ENCODE peak calls at places on chromosomes 5 and 9, in seven cellular contexts. One of them, this sample, is unnamed.

GRCh38 chr5:96196890-96197289 is 235.2 kb upstream of the ELL2 start:
- DNase-seq in AG20443: peak; percentile 30
- DNase-seq in neural crest cell: no peak
- DNase-seq in psoas muscle: no peak
- DNase-seq in stimulated activated CD4-positive, alpha-beta T cell treated with anti-CD3 and anti-CD28 coated beads, Interleukin-2, amount 100 ng/mL, for 4 hours: no peak
- DNase-seq in GM19239: no peak
- DNase-seq in chondrocyte: no peak
- DNase-seq in this sample: no peak

GRCh38 chr5:166441-167372 is 24.6 kb upstream of the LRRC14B start:
- DNase-seq in neural crest cell: no peak
- DNase-seq in chondrocyte: peak; percentile 74
- DNase-seq in GM19239: no peak
- DNase-seq in AG20443: no peak
- DNase-seq in stimulated activated CD4-positive, alpha-beta T cell treated with anti-CD3 and anti-CD28 coated beads, Interleukin-2, amount 100 ng/mL, for 4 hours: no peak
- DNase-seq in psoas muscle: peak; percentile 17
- DNase-seq in this sample: no peak

GRCh38 chr5:139660105-139660915 is 12.2 kb downstream of the CXXC5 start:
- DNase-seq in stimulated activated CD4-positive, alpha-beta T cell treated with anti-CD3 and anti-CD28 coated beads, Interleukin-2, amount 100 ng/mL, for 4 hours: no peak
- DNase-seq in psoas muscle: peak; percentile 93
- DNase-seq in neural crest cell: no peak
- DNase-seq in AG20443: no peak
- DNase-seq in GM19239: no peak
- DNase-seq in chondrocyte: no peak
- DNase-seq in this sample: peak; percentile 41

GRCh38 chr5:131530706-131531331 is 104.2 kb downstream of the RAPGEF6 start:
- DNase-seq in stimulated activated CD4-positive, alpha-beta T cell treated with anti-CD3 and anti-CD28 coated beads, Interleukin-2, amount 100 ng/mL, for 4 hours: no peak
- DNase-seq in AG20443: no peak
- DNase-seq in neural crest cell: no peak
- DNase-seq in psoas muscle: no peak
- DNase-seq in GM19239: no peak
- DNase-seq in chondrocyte: no peak
- DNase-seq in this sample: no peak

GRCh38 chr5:132777209-132778069 is at the start of gene SEPTIN8:
- DNase-seq in psoas muscle: peak; percentile 78
- DNase-seq in chondrocyte: no peak
- DNase-seq in neural crest cell: peak; percentile 47
- DNase-seq in stimulated activated CD4-positive, alpha-beta T cell treated with anti-CD3 and anti-CD28 coated beads, Interleukin-2, amount 100 ng/mL, for 4 hours: no peak
- DNase-seq in GM19239: peak; percentile 71
- DNase-seq in AG20443: peak; percentile 82
- DNase-seq in this sample: peak; percentile 55

GRCh38 chr5:68187268-68188055 is 28.1 kb upstream of the PIK3R1 start:
- DNase-seq in GM19239: no peak
- DNase-seq in chondrocyte: no peak
- DNase-seq in neural crest cell: peak; percentile 60
- DNase-seq in psoas muscle: peak; percentile 70
- DNase-seq in AG20443: no peak
- DNase-seq in stimulated activated CD4-positive, alpha-beta T cell treated with anti-CD3 and anti-CD28 coated beads, Interleukin-2, amount 100 ng/mL, for 4 hours: no peak
- DNase-seq in this sample: no peak

GRCh38 chr5:14810282-14810681 is 61.3 kb downstream of the ANKH start:
- DNase-seq in psoas muscle: no peak
- DNase-seq in neural crest cell: no peak
- DNase-seq in stimulated activated CD4-positive, alpha-beta T cell treated with anti-CD3 and anti-CD28 coated beads, Interleukin-2, amount 100 ng/mL, for 4 hours: no peak
- DNase-seq in chondrocyte: no peak
- DNase-seq in GM19239: no peak
- DNase-seq in AG20443: no peak
- DNase-seq in this sample: no peak

GRCh38 chr5:106755789-106756188 is 914.9 kb downstream of the EFNA5 start:
- DNase-seq in GM19239: no peak
- DNase-seq in psoas muscle: peak; percentile 30
- DNase-seq in AG20443: no peak
- DNase-seq in chondrocyte: no peak
- DNase-seq in stimulated activated CD4-positive, alpha-beta T cell treated with anti-CD3 and anti-CD28 coated beads, Interleukin-2, amount 100 ng/mL, for 4 hours: no peak
- DNase-seq in neural crest cell: no peak
- DNase-seq in this sample: no peak

GRCh38 chr5:16916262-16916878 is 19.7 kb downstream of the MYO10 start:
- DNase-seq in GM19239: no peak
- DNase-seq in chondrocyte: no peak
- DNase-seq in neural crest cell: no peak
- DNase-seq in stimulated activated CD4-positive, alpha-beta T cell treated with anti-CD3 and anti-CD28 coated beads, Interleukin-2, amount 100 ng/mL, for 4 hours: no peak
- DNase-seq in psoas muscle: no peak
- DNase-seq in AG20443: peak; percentile 82
- DNase-seq in this sample: peak; percentile 57

GRCh38 chr5:45205403-45205961 is 396.7 kb downstream of the MRPS30 start:
- DNase-seq in psoas muscle: no peak
- DNase-seq in AG20443: no peak
- DNase-seq in stimulated activated CD4-positive, alpha-beta T cell treated with anti-CD3 and anti-CD28 coated beads, Interleukin-2, amount 100 ng/mL, for 4 hours: no peak
- DNase-seq in GM19239: no peak
- DNase-seq in chondrocyte: no peak
- DNase-seq in neural crest cell: no peak
- DNase-seq in this sample: no peak

GRCh38 chr5:124662261-124662781 is 84.1 kb downstream of the ZNF608 start:
- DNase-seq in neural crest cell: no peak
- DNase-seq in AG20443: no peak
- DNase-seq in chondrocyte: no peak
- DNase-seq in psoas muscle: no peak
- DNase-seq in stimulated activated CD4-positive, alpha-beta T cell treated with anti-CD3 and anti-CD28 coated beads, Interleukin-2, amount 100 ng/mL, for 4 hours: no peak
- DNase-seq in GM19239: no peak
- DNase-seq in this sample: no peak

GRCh38 chr5:73031839-73032238 is 76.0 kb downstream of the FCHO2 start:
- DNase-seq in neural crest cell: no peak
- DNase-seq in AG20443: peak; percentile 37
- DNase-seq in chondrocyte: no peak
- DNase-seq in GM19239: no peak
- DNase-seq in psoas muscle: peak; percentile 65
- DNase-seq in stimulated activated CD4-positive, alpha-beta T cell treated with anti-CD3 and anti-CD28 coated beads, Interleukin-2, amount 100 ng/mL, for 4 hours: no peak
- DNase-seq in this sample: no peak

GRCh38 chr5:54295658-54296276 is 14.6 kb downstream of the ARL15 start:
- DNase-seq in stimulated activated CD4-positive, alpha-beta T cell treated with anti-CD3 and anti-CD28 coated beads, Interleukin-2, amount 100 ng/mL, for 4 hours: no peak
- DNase-seq in AG20443: no peak
- DNase-seq in GM19239: no peak
- DNase-seq in neural crest cell: no peak
- DNase-seq in chondrocyte: no peak
- DNase-seq in psoas muscle: no peak
- DNase-seq in this sample: peak; percentile 7

GRCh38 chr5:159657766-159658165 is 258.5 kb upstream of the ADRA1B start:
- DNase-seq in neural crest cell: no peak
- DNase-seq in psoas muscle: peak; percentile 57
- DNase-seq in chondrocyte: no peak
- DNase-seq in stimulated activated CD4-positive, alpha-beta T cell treated with anti-CD3 and anti-CD28 coated beads, Interleukin-2, amount 100 ng/mL, for 4 hours: no peak
- DNase-seq in GM19239: no peak
- DNase-seq in AG20443: no peak
- DNase-seq in this sample: no peak

GRCh38 chr9:70080481-70081119 is 37.0 kb downstream of the MAMDC2 start:
- DNase-seq in neural crest cell: no peak
- DNase-seq in AG20443: peak; percentile 64
- DNase-seq in chondrocyte: no peak
- DNase-seq in GM19239: no peak
- DNase-seq in psoas muscle: no peak
- DNase-seq in stimulated activated CD4-positive, alpha-beta T cell treated with anti-CD3 and anti-CD28 coated beads, Interleukin-2, amount 100 ng/mL, for 4 hours: no peak
- DNase-seq in this sample: peak; percentile 3

This sample was measured in NB4.